ENCODE peak calls at places on chromosomes 13 and 19, in nine cellular contexts. G is CD8-positive, alpha-beta T cell; D is left lung; Z is heart right ventricle; M is prostate gland; J is adipocyte; N is WERI-Rb-1; S is cardiac muscle cell; C is PC-9. R is an unnamed sample.
A peak's percentile ranks its signal among the peaks of the same experiment; 100 is the strongest.

GRCh38 chr13:97067342-97067895 is 73.1 kb upstream of the OXGR1 start:
- DNase-seq in M (no peak), G (no peak), J (peak; percentile 52), D (no peak), S (no peak), C (no peak), Z (no peak), N (no peak), R (no peak)

GRCh38 chr13:34678154-34678553 is 263.9 kb upstream of the NBEA start:
- DNase-seq in G (no peak), N (no peak), J (peak; percentile 82), C (peak; percentile 9), S (no peak), D (no peak), Z (no peak), M (no peak), R (no peak)

GRCh38 chr19:4061178-4061682 is 5.5 kb downstream of the ZBTB7A start:
- DNase-seq in N (no peak), C (peak; percentile 79), M (peak; percentile 75), Z (peak; percentile 83), S (no peak), G (peak; percentile 58), D (peak; percentile 87), J (peak; percentile 32), R (peak; percentile 33)

GRCh38 chr13:50616101-50616500 is 227.4 kb downstream of the DLEU7 start:
- DNase-seq in G (no peak), N (no peak), M (no peak), C (no peak), J (peak; percentile 7), D (no peak), Z (no peak), S (no peak), R (peak; percentile 51)

GRCh38 chr13:33138441-33138840 is 122.2 kb downstream of the KL start:
- DNase-seq in J (peak; percentile 29), C (no peak), S (no peak), G (no peak), M (no peak), D (no peak), N (no peak), Z (no peak), R (no peak)

GRCh38 chr13:23509781-23510543 is 60.2 kb upstream of the TNFRSF19 start:
- DNase-seq in D (no peak), S (peak; percentile 77), M (no peak), N (no peak), J (peak; percentile 59), G (no peak), C (no peak), Z (no peak), R (no peak)

GRCh38 chr19:47719047-47719885 is 6.0 kb downstream of the EHD2 start:
- DNase-seq in M (peak; percentile 76), D (peak; percentile 78), S (peak; percentile 43), C (no peak), Z (peak; percentile 91), N (peak; percentile 81), J (peak; percentile 98), G (no peak), R (peak; percentile 99)

GRCh38 chr13:65460136-65460535 is 1770.0 kb downstream of the PCDH9 start:
- DNase-seq in S (no peak), M (no peak), N (no peak), C (no peak), D (no peak), J (peak; percentile 47), Z (no peak), G (no peak), R (no peak)

GRCh38 chr19:42370667-42371066 is 19.4 kb downstream of the CNFN start:
- DNase-seq in S (no peak), N (no peak), Z (no peak), D (no peak), G (no peak), M (no peak), C (no peak), J (no peak), R (no peak)

GRCh38 chr13:73938375-73939070 is 195.7 kb downstream of the KLF12 start:
- DNase-seq in J (peak; percentile 82), C (peak; percentile 20), M (no peak), S (no peak), D (no peak), G (no peak), N (no peak), Z (no peak), R (peak; percentile 18)

GRCh38 chr13:23921451-23921888 is 24.2 kb upstream of the C1QTNF9B start:
- DNase-seq in S (peak; percentile 80), D (no peak), C (peak; percentile 6), M (peak; percentile 28), N (no peak), G (no peak), Z (no peak), J (peak; percentile 84), R (no peak)

GRCh38 chr13:20191902-20192469 is 752 bp downstream of the GJB2 start:
- DNase-seq in D (no peak), J (peak; percentile 28), C (peak; percentile 15), Z (no peak), N (no peak), M (no peak), S (no peak), G (no peak), R (no peak)

GRCh38 chr13:20190481-20191310 is 2.0 kb downstream of the GJB2 start:
- DNase-seq in N (no peak), Z (no peak), S (no peak), J (peak; percentile 16), C (no peak), M (no peak), D (no peak), G (no peak), R (peak; percentile 81)

GRCh38 chr13:20192470-20193141 is at the start of gene GJB2:
- DNase-seq in N (no peak), G (no peak), S (peak; percentile 46), M (no peak), J (no peak), Z (peak; percentile 23), C (peak; percentile 18), D (no peak), R (no peak)

GRCh38 chr13:20193142-20193923 is 595 bp upstream of the GJB2 start:
- DNase-seq in N (no peak), G (no peak), S (no peak), M (no peak), J (peak; percentile 25), C (no peak), Z (no peak), D (no peak), R (no peak)

GRCh38 chr13:20191311-20191901 is 1.3 kb downstream of the GJB2 start:
- DNase-seq in D (no peak), G (no peak), M (no peak), S (no peak), J (no peak), Z (no peak), N (no peak), C (peak; percentile 16), R (no peak)
- H3K4me3 ChIP-seq in D (no peak overlapping the region), G (no peak overlapping the region), M (no peak overlapping the region), S (no peak overlapping the region), J (no peak overlapping the region), Z (no peak overlapping the region), N (no peak overlapping the region), C (peak overlapping the region; percentile 70), R (no peak overlapping the region)

GRCh38 chr13:26927511-26927910 is 166.9 kb upstream of the GPR12 start:
- DNase-seq in G (no peak), C (no peak), M (no peak), S (no peak), Z (no peak), N (no peak), D (no peak), J (no peak), R (no peak)

GRCh38 chr13:26926371-26926770 is 165.8 kb upstream of the GPR12 start:
- DNase-seq in J (no peak), C (no peak), S (no peak), G (no peak), N (no peak), Z (no peak), D (no peak), M (no peak), R (no peak)

GRCh38 chr13:26934096-26934495 is 173.5 kb upstream of the GPR12 start:
- DNase-seq in D (no peak), M (no peak), J (no peak), S (no peak), Z (no peak), G (no peak), N (no peak), C (no peak), R (no peak)

DNA sequence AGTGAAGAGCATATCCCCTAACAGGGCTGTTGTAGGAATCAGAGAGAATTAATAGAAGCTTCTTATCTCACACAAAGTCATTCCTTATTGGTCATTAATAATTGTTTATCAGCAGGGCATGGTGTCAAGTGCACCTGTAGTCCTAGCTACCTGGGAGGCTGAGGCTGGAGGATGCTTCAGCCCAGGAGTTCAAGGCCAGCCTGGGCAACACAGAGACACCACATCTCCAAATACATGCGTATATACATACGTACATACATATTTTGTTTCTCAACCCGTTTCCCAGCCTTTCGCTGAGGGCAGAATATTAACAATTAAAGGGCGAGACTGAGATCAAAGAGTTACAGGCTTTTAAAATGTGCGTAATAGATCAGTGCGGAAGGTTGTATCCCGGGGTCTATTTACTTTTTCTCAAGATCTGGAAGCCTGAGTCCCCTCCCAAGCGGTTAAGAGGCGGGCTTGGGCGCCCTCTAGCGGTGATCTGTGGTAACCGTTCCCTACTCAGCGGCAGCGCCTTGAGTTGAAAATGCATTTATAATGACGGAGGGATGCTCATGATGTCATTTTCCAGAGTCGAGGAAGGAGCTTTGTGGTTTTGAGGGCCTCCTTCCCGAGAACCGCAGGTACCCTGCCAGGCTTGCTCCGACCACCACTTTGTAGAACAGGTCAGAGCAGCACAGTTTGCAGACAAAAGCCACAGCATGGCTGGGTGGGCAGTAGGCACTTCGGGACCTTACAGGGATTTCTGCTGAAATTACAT is 169.6 kb upstream of the GPR12 start:
- DNase-seq in Z (peak; percentile 76), D (peak; percentile 47), S (peak; percentile 85), N (peak; percentile 91), G (peak; percentile 53), M (peak; percentile 28), C (peak; percentile 48), J (peak; percentile 89), R (peak; percentile 53)
- H3K36me3 ChIP-seq in Z (no peaks in the 10 kb centered on the region), D (no peaks in the 10 kb centered on the region), S (no peaks in the 10 kb centered on the region), N (no peaks in the 10 kb centered on the region), G (no peaks in the 10 kb centered on the region), M (no peaks in the 10 kb centered on the region), C (no peaks in the 10 kb centered on the region), J (no peaks in the 10 kb centered on the region), R (no peaks in the 10 kb centered on the region)

GRCh38 chr13:68375004-68375403 is 1144.9 kb upstream of the PCDH9 start:
- DNase-seq in J (no peak), D (no peak), N (no peak), Z (no peak), S (peak; percentile 1), M (no peak), C (no peak), G (no peak), R (no peak)

GRCh38 chr13:68368922-68369321 is 1138.8 kb upstream of the PCDH9 start:
- DNase-seq in N (no peak), S (no peak), C (no peak), J (no peak), M (no peak), Z (no peak), D (no peak), G (no peak), R (no peak)

GRCh38 chr13:68369739-68370138 is 1139.6 kb upstream of the PCDH9 start:
- DNase-seq in Z (no peak), S (no peak), G (no peak), N (no peak), M (no peak), D (no peak), C (peak; percentile 5), J (no peak), R (no peak)
- H3K9me3 ChIP-seq in Z (no peaks in the 10 kb centered on the region), S (no peaks in the 10 kb centered on the region), G (peaks cover 5% of the 10 kb centered on the region), N (no peaks in the 10 kb centered on the region), M (no peaks in the 10 kb centered on the region), D (peaks cover 16% of the 10 kb centered on the region), C (no peaks in the 10 kb centered on the region), J (peaks cover 3% of the 10 kb centered on the region), R (no peaks in the 10 kb centered on the region)

GRCh38 chr13:111397202-111397880 is 76.9 kb downstream of the TEX29 start:
- DNase-seq in Z (no peak), N (no peak), C (no peak), S (no peak), G (no peak), J (no peak), M (no peak), D (no peak), R (no peak)
- H3K4me3 ChIP-seq in Z (no peak overlapping the region), N (no peak overlapping the region), C (no peak overlapping the region), S (no peak overlapping the region), G (no peak overlapping the region), J (no peak overlapping the region), M (no peak overlapping the region), D (no peak overlapping the region), R (no peak overlapping the region)

R was measured in MG63.